ENCODE peak calls at places on chromosomes 2 and 18, in four cellular contexts. U, H, L and C are unnamed samples.

GRCh38 chr2:26911911-26912861 is 58.3 kb upstream of the MAPRE3 start:
- DNase-seq in L (no peak), U (no peak), H (no peak), C (no peak)

GRCh38 chr2:68000170-68000825 is 62.5 kb downstream of the C1D start:
- DNase-seq in H (no peak), U (no peak), L (peak), C (no peak)

GRCh38 chr18:25057491-25058050 is 294.4 kb downstream of the ZNF521 start:
- DNase-seq in H (no peak), U (no peak), L (peak), C (no peak)

GRCh38 chr2:104969564-104969963 is 68.3 kb upstream of the MRPS9 start:
- DNase-seq in L (no peak), U (no peak), H (no peak), C (no peak)

GRCh38 chr2:197911667-197912066 is 107.3 kb downstream of the PLCL1 start:
- DNase-seq in L (no peak), U (no peak), H (no peak), C (no peak)

GRCh38 chr18:6920099-6920955 is 190.8 kb downstream of the ARHGAP28 start:
- DNase-seq in U (peak), H (peak), L (peak), C (no peak)

GRCh38 chr2:212968284-212969081 is 182.9 kb downstream of the IKZF2 start:
- DNase-seq in L (no peak), U (no peak), H (no peak), C (no peak)

GRCh38 chr2:39128919-39129391 is 8.1 kb upstream of the SOS1 start:
- DNase-seq in U (no peak), L (peak), H (no peak), C (peak)

GRCh38 chr18:45723921-45724320 is at the start of gene SLC14A1:
- DNase-seq in L (no peak), U (no peak), H (no peak), C (no peak)

GRCh38 chr2:98704499-98705332 is 26.2 kb downstream of the MGAT4A start:
- DNase-seq in H (no peak), U (peak), L (no peak), C (no peak)

GRCh38 chr2:127128508-127128907 is 21.6 kb upstream of the BIN1 start:
- DNase-seq in L (no peak), H (peak), U (peak), C (peak)

GRCh38 chr2:176533505-176534193 is 264.4 kb downstream of the MTX2 start:
- DNase-seq in L (peak), U (no peak), H (no peak), C (no peak)

GRCh38 chr18:54043484-54044256 is 180.8 kb downstream of the MBD2 start:
- DNase-seq in H (no peak), U (no peak), L (peak), C (no peak)

GRCh38 chr2:43791035-43791434 is 17.2 kb downstream of the DYNC2LI1 start:
- DNase-seq in L (no peak), H (no peak), U (no peak), C (no peak)

GRCh38 chr2:119782308-119783027 is 22.7 kb downstream of the PTPN4 start:
- DNase-seq in H (no peak), L (peak), U (no peak), C (no peak)

GRCh38 chr2:197097578-197098366 is 171.3 kb upstream of the PGAP1 start:
- DNase-seq in U (no peak), H (peak), L (peak), C (no peak)

GRCh38 chr2:120669121-120669952 is 66.3 kb upstream of the GLI2 start:
- DNase-seq in U (peak), H (peak), L (peak), C (no peak)

GRCh38 chr2:221318751-221319150 is 253.4 kb downstream of the EPHA4 start:
- DNase-seq in H (no peak), L (no peak), U (no peak), C (no peak)

GRCh38 chr2:162607915-162608314 is 230.7 kb downstream of the KCNH7 start:
- DNase-seq in U (no peak), H (no peak), L (no peak), C (no peak)

GRCh38 chr18:37264956-37265355 is 300.6 kb downstream of the CELF4 start:
- DNase-seq in U (no peak), H (no peak), L (no peak), C (no peak)

GRCh38 chr18:45168883-45169585 is 446.2 kb upstream of the SLC14A2 start:
- DNase-seq in U (no peak), L (peak), H (no peak), C (no peak)

GRCh38 chr2:228556707-228557106 is 375.2 kb upstream of the SPHKAP start:
- DNase-seq in L (peak), H (no peak), U (no peak), C (no peak)

GRCh38 chr2:86430368-86430767 is 10.8 kb upstream of the KDM3A start:
- DNase-seq in L (no peak), H (no peak), U (no peak), C (no peak)

DNA sequence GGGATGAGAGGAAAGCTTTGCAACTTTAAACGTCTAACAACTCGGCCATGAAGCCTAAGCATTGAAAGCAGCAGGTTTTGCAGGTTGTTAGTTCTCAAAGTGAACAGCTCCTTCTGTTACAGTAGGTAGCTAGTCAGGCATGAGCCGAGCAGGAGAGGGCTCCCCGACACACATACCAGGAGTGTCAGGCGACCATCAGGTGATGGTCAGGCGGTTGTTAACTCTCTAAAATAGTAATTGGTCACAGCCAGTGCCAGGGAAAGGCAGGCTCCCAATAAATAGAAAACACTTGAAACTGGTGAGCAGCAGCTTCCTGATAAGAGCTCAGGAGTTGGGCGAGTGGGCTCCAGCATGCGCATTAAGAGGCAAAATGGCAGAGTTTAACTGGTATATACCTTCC is 53.5 kb upstream of the DAPL1 start:
- DNase-seq in H (no peak), L (no peak), U (no peak), C (no peak)
- H3K4me3 ChIP-seq in H (no peak), L (no peak), U (no peak), C (no peak)

DNA sequence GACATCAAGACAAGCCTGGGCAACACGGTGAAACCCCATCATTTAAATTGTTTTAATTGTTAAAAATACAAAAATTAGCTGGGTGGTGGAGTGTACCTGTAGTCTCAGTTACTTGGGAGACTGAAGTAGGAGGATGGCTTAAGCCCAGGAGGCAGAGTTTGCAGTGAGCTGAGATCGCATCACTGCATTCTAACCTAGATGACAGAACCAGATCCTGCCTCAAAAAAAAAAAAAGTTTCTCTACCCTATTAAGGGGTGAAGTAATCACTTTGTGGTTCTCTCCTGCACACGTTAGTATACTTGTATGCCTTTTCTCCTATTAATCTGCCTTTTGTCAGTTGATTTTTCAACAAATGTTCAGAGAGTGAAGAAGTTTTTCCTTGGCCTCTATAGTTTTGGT is 18.1 kb upstream of the PUM2 start:
- DNase-seq in L (peak), U (no peak), H (no peak), C (no peak)
- H3K4me3 ChIP-seq in L (no peak), U (no peak), H (no peak), C (no peak)

DNA sequence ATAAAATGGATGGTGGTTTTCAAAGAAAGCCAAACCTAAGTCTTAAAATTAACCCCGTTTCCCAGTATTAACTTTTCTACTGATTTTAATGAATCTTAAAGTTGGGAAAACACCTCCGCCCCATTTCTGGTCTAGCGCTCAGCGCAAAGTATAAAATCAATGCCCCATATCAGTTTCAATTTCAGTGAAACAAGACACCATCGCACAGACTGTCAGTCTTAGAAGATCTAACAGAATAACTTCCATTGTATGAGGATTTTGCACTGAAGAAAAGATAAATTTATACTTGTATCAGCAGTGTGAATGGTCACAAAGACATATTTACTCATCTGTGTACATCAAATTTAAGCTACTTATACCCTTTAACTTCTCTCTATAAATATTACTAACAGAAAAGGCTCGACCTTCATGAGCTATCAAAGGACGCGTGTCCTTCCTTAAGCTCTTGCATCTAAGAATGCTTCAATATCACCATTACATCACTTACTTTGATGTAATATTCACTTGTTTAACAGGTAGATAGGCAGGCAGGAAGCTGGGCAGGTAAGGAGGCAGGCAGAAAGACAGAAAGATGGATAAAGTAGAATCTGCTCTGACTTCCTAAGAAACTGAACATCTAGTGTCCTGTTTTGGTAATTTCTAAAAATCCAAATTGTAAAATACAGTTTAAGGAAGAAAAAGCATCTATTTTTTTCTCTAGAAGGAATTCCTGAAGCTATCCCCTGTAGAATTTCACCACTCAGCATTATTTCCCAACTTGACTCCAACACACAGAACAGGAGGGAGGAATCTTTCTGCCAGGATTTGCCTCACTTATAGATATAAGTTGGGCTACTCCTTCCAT is 183.0 kb downstream of the TCF4 start:
- DNase-seq in U (no peak), L (no peak), H (no peak), C (no peak)
- H3K4me3 ChIP-seq in U (no peak), L (no peak), H (no peak), C (no peak)

DNA sequence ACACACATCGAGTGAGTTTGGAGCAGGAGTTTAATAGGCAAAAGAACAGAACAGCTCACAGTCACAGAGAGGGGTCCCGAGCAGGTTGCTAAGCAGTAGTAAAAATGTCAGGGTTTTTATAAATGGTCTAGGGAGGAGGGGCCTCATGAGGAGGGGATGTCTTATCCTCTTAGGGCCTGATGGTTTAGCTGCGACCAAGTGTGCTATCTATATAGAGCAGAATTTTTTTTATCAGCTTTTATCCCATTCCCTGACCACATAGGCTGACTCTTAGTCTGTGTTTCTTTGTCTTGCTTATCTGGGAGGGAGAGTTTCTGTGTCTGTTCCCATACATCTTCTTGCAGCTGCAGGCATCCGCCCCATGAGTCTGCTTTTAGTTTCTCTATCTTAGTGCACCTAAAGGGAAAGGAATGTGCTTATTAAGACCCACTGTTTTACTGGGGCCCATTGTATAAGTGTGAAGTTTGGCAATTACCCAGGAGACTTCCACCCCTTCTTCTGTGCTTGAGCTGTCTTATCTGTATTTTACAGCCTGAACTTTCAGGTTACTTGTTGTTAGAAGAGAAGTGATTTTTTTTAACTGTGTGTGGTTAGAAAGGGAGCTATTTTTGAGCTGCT is 30.4 kb upstream of the GMCL1 start:
- DNase-seq in L (peak), U (no peak), H (no peak), C (no peak)
- H3K4me3 ChIP-seq in L (peak), U (peak), H (no peak), C (peak)

GRCh38 chr18:62751977-62752376 is 36.6 kb downstream of the PHLPP1 start:
- DNase-seq in H (no peak), L (no peak), U (no peak), C (no peak)
- H3K4me3 ChIP-seq in H (no peak), L (no peak), U (no peak), C (no peak)